ENCODE peak calls at places on chromosome 3, in nine cellular contexts. O, R, S, Y, M, P, C, F and N are unnamed samples.

GRCh38 chr3:15860014-15860934 is 62.5 kb upstream of the ANKRD28 start:
- DNase-seq in C (no peak), O (no peak), P (peak; percentile 81), M (peak; percentile 22), F (peak; percentile 71), S (peak; percentile 32), Y (peak; percentile 29), R (peak; percentile 49), N (peak; percentile 25)

GRCh38 chr3:39108309-39108708 is 829 bp downstream of the TTC21A start:
- DNase-seq in O (no peak), C (no peak), S (no peak), R (no peak), Y (no peak), P (no peak), F (no peak), M (no peak), N (no peak)

GRCh38 chr3:156445117-156445968 is 109.6 kb downstream of the SSR3 start:
- DNase-seq in O (no peak), R (no peak), F (no peak), Y (no peak), C (no peak), S (no peak), P (no peak), M (no peak), N (no peak)

GRCh38 chr3:187773963-187774789 is 28.9 kb upstream of the BCL6 start:
- DNase-seq in F (no peak), Y (no peak), C (peak; percentile 26), S (no peak), P (no peak), O (no peak), M (no peak), R (no peak), N (no peak)

GRCh38 chr3:178386401-178386800 is 149.8 kb upstream of the KCNMB2 start:
- DNase-seq in F (no peak), P (no peak), R (no peak), C (no peak), M (no peak), Y (no peak), O (no peak), S (no peak), N (no peak)

GRCh38 chr3:107067421-107067820 is 309.8 kb upstream of the CCDC54 start:
- DNase-seq in Y (no peak), M (no peak), F (no peak), P (no peak), C (no peak), R (no peak), S (no peak), O (no peak), N (no peak)

GRCh38 chr3:197793246-197793645 is 2.2 kb downstream of the LRCH3 start:
- DNase-seq in P (no peak), R (no peak), O (no peak), Y (no peak), C (no peak), S (peak; percentile 91), F (no peak), M (no peak), N (no peak)

GRCh38 chr3:108099203-108099602 is 8.4 kb upstream of the CD47 start:
- DNase-seq in S (peak; percentile 8), P (no peak), M (no peak), C (no peak), R (no peak), Y (no peak), F (no peak), O (no peak), N (no peak)

GRCh38 chr3:72972706-72973030 is 23.9 kb upstream of the PPP4R2 start:
- DNase-seq in R (no peak), Y (no peak), F (no peak), P (no peak), O (no peak), M (no peak), C (no peak), S (no peak), N (no peak)

GRCh38 chr3:197942956-197943556 is 6.9 kb upstream of the RPL35A start:
- DNase-seq in Y (no peak), S (peak; percentile 62), P (peak; percentile 47), C (no peak), R (no peak), F (no peak), M (no peak), O (no peak), N (no peak)

GRCh38 chr3:197591816-197592215 is 36.0 kb upstream of the BDH1 start:
- DNase-seq in Y (no peak), O (no peak), P (no peak), R (no peak), S (no peak), F (no peak), M (no peak), C (no peak), N (no peak)

GRCh38 chr3:100105536-100105935 is 8.8 kb downstream of the FILIP1L start:
- DNase-seq in F (no peak), C (no peak), S (no peak), O (no peak), Y (no peak), P (no peak), M (no peak), R (no peak), N (no peak)

GRCh38 chr3:135905058-135905724 is 60.3 kb upstream of the PPP2R3A start:
- DNase-seq in S (no peak), P (peak; percentile 16), C (no peak), O (no peak), M (no peak), R (no peak), F (no peak), Y (no peak), N (no peak)

GRCh38 chr3:115436767-115437301 is 186.5 kb upstream of the GAP43 start:
- DNase-seq in C (no peak), F (no peak), R (no peak), P (peak; percentile 85), Y (no peak), S (peak; percentile 62), M (no peak), O (no peak), N (no peak)

GRCh38 chr3:107328074-107328473 is 49.2 kb upstream of the CCDC54 start:
- DNase-seq in F (no peak), S (no peak), P (no peak), M (no peak), C (no peak), Y (no peak), O (no peak), R (no peak), N (no peak)

GRCh38 chr3:73284432-73284831 is 223.0 kb downstream of the EBLN2 start:
- DNase-seq in C (no peak), O (no peak), R (no peak), S (no peak), Y (no peak), P (no peak), F (no peak), M (no peak), N (no peak)

DNA sequence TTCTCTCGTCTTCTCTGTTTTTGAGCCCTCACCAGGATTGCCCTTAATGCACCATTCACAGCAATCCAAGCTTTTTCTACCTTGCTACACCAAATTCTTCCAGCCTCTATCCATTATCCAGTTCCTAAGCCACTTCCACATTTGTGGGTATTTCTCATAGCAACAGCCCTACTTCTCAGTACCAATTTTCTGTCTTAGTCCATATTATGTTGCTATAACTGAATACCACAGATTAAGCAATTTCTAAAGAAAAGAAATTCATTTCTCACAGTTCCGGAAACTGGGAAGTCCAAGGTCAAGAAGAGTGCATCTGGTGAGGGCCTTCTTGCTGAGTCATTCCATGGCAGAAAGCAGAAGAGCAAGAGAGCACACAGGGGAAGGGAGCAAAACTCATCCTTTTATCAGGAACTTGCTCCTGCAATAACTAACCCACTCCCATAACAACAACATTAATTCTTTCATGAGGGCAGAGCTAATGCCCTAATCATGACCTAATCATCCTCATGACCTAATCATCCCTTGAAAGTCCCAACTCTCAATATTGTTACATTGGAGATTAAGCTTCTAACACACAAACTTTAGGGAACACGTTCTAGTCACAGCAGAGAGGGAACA is 9.7 kb upstream of the EIF1B start:
- DNase-seq in R (no peak), Y (no peak), F (no peak), S (peak; percentile 58), P (peak; percentile 41), M (no peak), O (no peak), C (no peak), N (peak; percentile 55)
- TF ChIP-seq POLR2A in R (no peak), Y (no peak), F (no peak), S (no peak), P (no peak), M (no peak), O (no peak), C (no peak), N (no peak)

DNA sequence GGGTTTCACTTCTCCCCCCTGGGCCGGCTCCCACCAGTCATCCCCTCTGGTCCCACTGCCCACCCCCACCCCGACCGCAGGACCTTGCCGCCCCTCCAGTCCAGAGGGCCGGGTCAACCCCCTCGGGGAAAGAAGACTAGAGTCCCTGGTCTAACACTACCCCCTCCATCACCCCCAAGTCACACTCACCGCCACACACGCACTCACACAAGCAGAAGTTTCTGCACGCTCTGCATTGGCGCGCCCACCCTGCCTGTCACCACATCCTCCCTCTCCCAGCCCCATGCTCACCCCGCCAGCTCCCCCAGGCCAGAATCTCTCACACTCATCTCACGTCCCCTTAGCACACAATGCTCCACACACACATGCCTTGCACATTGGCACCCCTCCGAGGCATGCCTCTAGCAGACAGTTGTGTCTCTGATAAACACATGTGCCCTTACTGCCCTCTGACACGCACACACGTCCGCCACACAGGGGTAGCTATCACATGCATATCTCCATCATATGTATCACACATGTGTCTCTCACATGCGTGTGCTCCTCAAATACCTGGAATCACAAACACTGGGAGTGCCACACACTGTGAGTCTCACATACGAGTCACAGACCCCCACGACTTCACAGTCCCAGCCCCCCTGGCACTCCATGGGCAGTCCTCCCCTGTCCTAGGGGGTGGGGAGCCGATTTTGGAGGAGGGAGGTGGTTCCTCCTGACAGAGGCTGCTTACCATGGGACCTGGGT is 760 bp downstream of the FBLN2 start:
- DNase-seq in M (no peak), O (no peak), S (no peak), R (no peak), Y (no peak), P (no peak), C (no peak), F (no peak), N (peak; percentile 34)
- H3K4me3 ChIP-seq in M (peak overlapping the region; percentile 76), O (peak overlapping the region; percentile 46), S (no peak overlapping the region), R (peak overlapping the region; percentile 0), Y (peak overlapping the region; percentile 46), P (no peak overlapping the region), C (peak overlapping the region; percentile 48), F (no peak overlapping the region), N (peak overlapping the region; percentile 43)

GRCh38 chr3:169356284-169356955 is 307.1 kb downstream of the MECOM start:
- DNase-seq in M (no peak), Y (no peak), F (no peak), P (no peak), S (no peak), C (no peak), R (no peak), O (no peak), N (no peak)
- H3K4me1 ChIP-seq in M (no peaks in the 10 kb centered on the region), Y (no peaks in the 10 kb centered on the region), F (no peaks in the 10 kb centered on the region), P (no peaks in the 10 kb centered on the region), S (peaks cover 14% of the 10 kb centered on the region), C (no peaks in the 10 kb centered on the region), R (no peaks in the 10 kb centered on the region), O (no peaks in the 10 kb centered on the region), N (no peaks in the 10 kb centered on the region)

DNA sequence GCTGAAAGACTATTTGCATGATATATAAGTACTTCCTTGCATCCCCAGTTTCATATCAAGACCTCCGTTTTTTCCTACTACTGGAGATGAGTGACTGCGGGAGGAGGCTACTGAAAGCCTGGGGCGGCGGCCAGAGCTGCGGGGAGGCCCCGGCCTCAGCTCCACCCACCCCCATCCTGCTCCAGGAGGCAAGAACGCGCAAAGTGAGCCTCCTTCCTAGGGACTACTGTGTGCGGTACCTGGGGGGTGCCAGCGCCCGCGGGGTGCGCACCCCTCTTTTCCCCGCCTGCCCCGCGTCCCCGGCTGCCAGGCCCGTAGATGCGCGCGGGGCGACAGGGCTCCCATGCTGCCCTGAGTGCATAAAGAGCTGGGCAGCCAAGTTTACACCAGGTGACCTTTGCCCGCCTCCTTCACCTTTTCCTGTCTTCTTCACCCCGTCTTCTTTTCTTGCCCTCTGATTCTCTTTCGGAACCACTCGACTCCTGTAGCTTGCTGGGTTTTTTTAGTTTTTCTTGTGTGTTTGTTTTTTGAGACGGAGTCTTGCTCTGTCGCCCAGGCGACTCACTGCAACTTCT is 2.5 kb upstream of the USF3 start:
- DNase-seq in Y (no peak), P (no peak), M (no peak), R (no peak), O (no peak), F (peak; percentile 39), C (no peak), S (no peak), N (peak; percentile 42)
- TF ChIP-seq POLR2A in Y (no peak), P (peak; percentile 7), M (no peak), R (no peak), O (no peak), F (no peak), C (no peak), S (no peak), N (no peak)